ENCODE peak calls at places on chromosome 20, in six cellular contexts. K, C, I, N, D and H are unnamed samples.

GRCh38 chr20:2507875-2508630 is 662 bp downstream of the ZNF343 start:
- DNase-seq in K (peak), C (peak), I (peak), N (no peak), D (peak), H (no peak)

GRCh38 chr20:24747015-24747712 is 201.9 kb upstream of the CST7 start:
- DNase-seq in K (no peak), C (no peak), I (no peak), N (no peak), D (no peak), H (peak)

GRCh38 chr20:63598479-63599395 is 24.7 kb upstream of the HELZ2 start:
- DNase-seq in K (no peak), C (no peak), I (no peak), N (no peak), D (no peak), H (no peak)

GRCh38 chr20:63739129-63740069 is at the start of gene SLC2A4RG:
- DNase-seq in K (peak), C (peak), I (peak), N (no peak), D (peak), H (peak)

GRCh38 chr20:35327074-35327976 is 35.1 kb upstream of the FAM83C start:
- DNase-seq in K (no peak), C (no peak), I (no peak), N (no peak), D (peak), H (no peak)

GRCh38 chr20:63941282-63942060 is 14.7 kb downstream of the UCKL1 start:
- DNase-seq in K (no peak), C (no peak), I (peak), N (no peak), D (no peak), H (peak)

GRCh38 chr20:46423882-46424482 is 17.6 kb upstream of the ELMO2 start:
- DNase-seq in K (peak), C (no peak), I (no peak), N (no peak), D (no peak), H (no peak)

GRCh38 chr20:63678667-63679465 is 17.6 kb upstream of the TNFRSF6B start:
- DNase-seq in K (no peak), C (no peak), I (no peak), N (no peak), D (no peak), H (no peak)

GRCh38 chr20:48821261-48821910 is 6.4 kb downstream of the PREX1 start:
- DNase-seq in K (no peak), C (no peak), I (no peak), N (no peak), D (no peak), H (no peak)

GRCh38 chr20:49392745-49393144 is 89.7 kb downstream of the KCNB1 start:
- DNase-seq in K (no peak), C (no peak), I (no peak), N (no peak), D (no peak), H (no peak)

GRCh38 chr20:47336013-47336754 is 20.3 kb downstream of the ZMYND8 start:
- DNase-seq in K (peak), C (no peak), I (peak), N (no peak), D (no peak), H (no peak)

GRCh38 chr20:23404196-23404595 is 17.1 kb downstream of the NAPB start:
- DNase-seq in K (peak), C (no peak), I (peak), N (peak), D (peak), H (no peak)

GRCh38 chr20:42272516-42272915 is 654.3 kb upstream of the CHD6 start:
- DNase-seq in K (no peak), C (no peak), I (no peak), N (no peak), D (no peak), H (no peak)

DNA sequence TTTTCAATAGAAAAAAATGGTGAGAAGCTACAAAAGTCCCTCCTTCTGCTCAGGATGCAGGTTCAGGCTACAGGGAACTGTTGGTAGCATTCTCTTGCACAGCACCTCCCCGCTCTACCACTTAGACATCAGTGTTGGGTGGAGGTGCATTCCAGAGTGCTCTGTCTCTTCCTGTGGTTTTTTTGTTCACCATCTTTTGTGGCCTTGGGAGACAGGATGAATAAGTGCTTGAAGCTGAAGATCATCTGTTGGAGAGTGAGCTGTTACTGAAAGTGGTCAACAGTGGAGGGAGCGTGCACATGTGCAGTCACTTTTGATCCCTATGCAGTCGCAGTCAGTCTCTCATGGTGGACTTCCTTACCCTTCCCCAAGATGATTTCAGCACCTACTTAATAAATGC is 16.6 kb upstream of the BTBD3 start:
- DNase-seq in K (peak), C (no peak), I (peak), N (peak), D (peak), H (no peak)
- TF ChIP-seq CTCF in K (no peak), C (no peak), I (no peak), N (no peak), D (no peak), H (no peak)

DNA sequence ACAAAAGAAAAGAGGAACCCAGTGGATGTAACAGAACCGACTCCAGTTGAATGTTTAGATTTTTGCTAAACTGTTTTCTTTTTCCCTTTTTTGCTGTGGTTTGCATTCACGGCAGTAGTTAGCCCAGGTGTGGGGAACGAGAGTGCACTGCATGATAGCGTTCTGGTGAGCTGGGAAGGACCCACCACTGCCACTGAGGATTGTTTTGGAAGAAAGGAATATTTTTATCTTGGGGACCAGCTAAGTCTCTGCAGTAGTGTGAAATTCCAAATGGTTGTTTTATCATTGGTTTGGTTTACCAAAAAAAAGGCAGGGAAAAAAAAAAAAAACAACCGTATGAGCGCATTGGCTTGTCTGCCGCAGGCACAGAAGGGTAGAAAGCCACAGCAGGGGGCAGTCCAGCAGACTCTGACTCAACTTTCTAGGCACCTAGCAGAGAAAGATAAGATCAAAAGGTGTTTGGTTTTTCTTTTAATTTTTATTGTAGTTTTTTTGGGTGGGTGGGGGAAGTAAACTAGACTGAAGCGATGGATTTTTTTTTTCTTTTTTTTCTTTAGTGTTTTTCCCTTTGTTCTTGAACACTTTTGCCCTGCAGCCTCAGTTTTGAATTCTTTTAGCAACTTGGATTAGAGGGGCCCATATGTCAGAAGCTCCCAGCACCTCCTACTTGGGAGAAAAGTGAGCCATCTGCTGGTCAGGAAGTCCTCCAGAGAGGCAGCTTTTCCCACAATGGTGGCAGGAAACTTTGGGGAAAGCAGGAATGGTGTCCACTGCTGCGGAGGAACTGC is 13.5 kb upstream of the RAB5IF start:
- DNase-seq in K (peak), C (no peak), I (peak), N (no peak), D (peak), H (peak)
- TF ChIP-seq CTCF in K (peak), C (peak), I (peak), N (peak), D (peak), H (peak)

DNA sequence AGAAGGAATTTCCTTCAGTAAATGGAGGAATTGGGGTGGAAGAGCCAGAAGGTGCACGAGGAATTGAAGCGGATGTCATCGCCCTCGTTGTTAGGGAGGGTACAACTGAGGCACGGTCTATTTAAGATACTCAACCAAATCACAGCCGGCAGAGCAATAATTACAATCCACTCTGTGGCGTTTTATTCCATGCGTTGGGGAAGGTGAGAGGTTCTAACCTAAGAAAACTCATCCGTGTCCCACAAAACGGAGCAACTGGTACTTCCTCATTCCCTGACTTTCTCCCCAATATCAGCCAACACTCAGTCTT is 802 bp upstream of the RRBP1 start:
- DNase-seq in K (no peak), C (no peak), I (no peak), N (no peak), D (no peak), H (no peak)
- TF ChIP-seq CTCF in K (no peak), C (peak), I (no peak), N (no peak), D (no peak), H (no peak)

DNA sequence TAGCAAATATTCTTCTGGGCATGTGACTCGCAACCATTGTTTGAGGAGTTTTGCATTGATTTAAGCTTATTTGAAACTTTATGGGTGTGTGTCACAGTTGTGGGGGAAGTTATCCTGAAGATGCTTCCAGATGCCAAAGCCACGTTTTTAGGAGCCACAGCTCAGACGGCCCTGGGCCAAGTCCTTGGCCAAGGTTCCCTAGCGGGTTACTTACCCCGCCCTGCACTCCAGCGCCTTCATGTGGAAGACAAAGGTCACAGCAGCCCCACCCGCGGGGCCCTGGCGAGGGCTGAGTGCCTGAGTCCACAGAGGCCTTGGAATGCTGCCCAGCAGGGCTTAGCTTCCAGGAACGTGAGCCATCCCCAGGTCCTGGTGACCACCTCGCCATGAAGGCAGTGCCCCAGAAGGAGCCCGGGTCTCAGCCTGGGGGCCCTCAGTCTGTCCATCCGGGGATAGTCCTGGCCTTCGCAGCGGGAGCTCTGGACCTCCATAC is 308.3 kb downstream of the CDH4 start:
- DNase-seq in K (no peak), C (no peak), I (peak), N (no peak), D (no peak), H (peak)
- TF ChIP-seq CTCF in K (no peak), C (no peak), I (peak), N (peak), D (peak), H (peak)

DNA sequence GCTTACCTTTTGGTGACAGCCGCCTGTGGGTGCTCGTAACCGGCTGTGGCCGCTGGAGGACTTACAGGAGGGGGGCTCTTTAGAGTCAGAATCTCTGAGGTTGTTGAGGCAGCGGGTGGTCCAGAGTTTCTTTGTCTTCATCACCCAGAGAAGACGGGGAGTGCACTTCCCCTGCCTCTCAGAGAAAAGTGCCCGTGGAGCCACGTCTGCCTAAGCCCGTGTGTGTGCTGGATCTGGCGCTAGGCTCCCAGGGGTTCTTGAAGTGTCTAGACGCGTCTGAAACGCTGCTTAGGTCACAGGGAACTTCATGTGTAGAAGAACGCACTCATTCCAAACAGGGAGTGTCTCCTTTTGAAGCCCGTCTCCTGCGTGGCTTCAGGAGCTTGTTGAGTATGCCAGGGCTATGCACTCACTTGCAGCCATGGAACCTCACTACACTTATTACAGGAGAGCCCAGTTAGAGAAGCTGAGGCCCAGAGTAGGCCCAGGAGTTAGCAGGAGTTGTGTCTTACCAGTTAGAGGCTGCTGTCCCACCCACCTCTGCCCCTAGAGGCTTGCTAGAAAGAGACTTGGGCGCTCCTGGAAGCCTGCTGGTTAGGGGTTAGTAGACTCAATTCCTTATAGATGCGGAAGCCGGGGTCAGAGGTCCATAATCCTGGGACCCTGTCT is 1.3 kb downstream of the LSM14B start:
- DNase-seq in K (peak), C (no peak), I (peak), N (peak), D (no peak), H (no peak)
- TF ChIP-seq CTCF in K (peak), C (no peak), I (peak), N (peak), D (no peak), H (peak)

GRCh38 chr20:59962155-59962554 is 3.9 kb downstream of the CDH26 start:
- DNase-seq in K (no peak), C (no peak), I (no peak), N (no peak), D (no peak), H (no peak)
- TF ChIP-seq CTCF in K (no peak), C (no peak), I (no peak), N (no peak), D (no peak), H (no peak)